ENCODE peak calls at places on chromosomes 13 and 19, in six cellular contexts. E, J, F, Q, V and W are unnamed samples.
A peak's percentile ranks its signal among the peaks of the same experiment; 100 is the strongest.

GRCh38 chr13:26558074-26558805 is 757 bp downstream of the WASF3 start:
- DNase-seq in E (no peak), J (no peak), F (no peak), Q (no peak), V (no peak), W (no peak)

GRCh38 chr13:92739306-92739818 is 487.2 kb upstream of the GPC6 start:
- DNase-seq in E (no peak), J (no peak), F (no peak), Q (no peak), V (no peak), W (no peak)

GRCh38 chr19:45364696-45365095 is 5.7 kb downstream of the ERCC2 start:
- DNase-seq in E (no peak), J (no peak), F (no peak), Q (no peak), V (no peak), W (no peak)

GRCh38 chr19:48444129-48444932 is 1.5 kb upstream of the GRWD1 start:
- DNase-seq in E (no peak), J (no peak), F (no peak), Q (no peak), V (no peak), W (no peak)

GRCh38 chr13:100156786-100157185 is 67.9 kb downstream of the PCCA start:
- DNase-seq in E (no peak), J (no peak), F (no peak), Q (no peak), V (no peak), W (peak; percentile 26)

GRCh38 chr13:41581884-41582547 is 124.7 kb downstream of the RGCC start:
- DNase-seq in E (no peak), J (no peak), F (no peak), Q (no peak), V (no peak), W (no peak)

GRCh38 chr13:93227280-93227905 is 786 bp downstream of the GPC6 start:
- DNase-seq in E (no peak), J (no peak), F (no peak), Q (no peak), V (no peak), W (no peak)

GRCh38 chr13:21338651-21339278 is 120.3 kb downstream of the ZDHHC20 start:
- DNase-seq in E (no peak), J (no peak), F (no peak), Q (no peak), V (no peak), W (no peak)

GRCh38 chr19:30669329-30670010 is 297.3 kb downstream of the ZNF536 start:
- DNase-seq in E (peak; percentile 69), J (peak; percentile 56), F (peak; percentile 45), Q (peak; percentile 37), V (no peak), W (no peak)

GRCh38 chr19:7907122-7907521 is 3.4 kb downstream of the MAP2K7 start:
- DNase-seq in E (no peak), J (no peak), F (no peak), Q (peak; percentile 4), V (no peak), W (no peak)

GRCh38 chr13:40668335-40668734 is 1.9 kb upstream of the FOXO1 start:
- DNase-seq in E (peak; percentile 50), J (peak; percentile 42), F (no peak), Q (peak; percentile 73), V (no peak), W (no peak)

GRCh38 chr13:87777395-87777794 is 106.2 kb downstream of the SLITRK5 start:
- DNase-seq in E (no peak), J (no peak), F (no peak), Q (no peak), V (no peak), W (peak; percentile 3)

GRCh38 chr13:97433727-97434416 is at the start of gene RAP2A:
- DNase-seq in E (peak; percentile 95), J (peak; percentile 91), F (peak; percentile 82), Q (peak; percentile 96), V (peak; percentile 77), W (peak; percentile 27)

GRCh38 chr13:62209539-62209938 is 793.9 kb upstream of the PCDH20 start:
- DNase-seq in E (no peak), J (no peak), F (no peak), Q (peak; percentile 76), V (no peak), W (no peak)

GRCh38 chr19:8663920-8664670 is 33.7 kb downstream of the NFILZ start:
- DNase-seq in E (no peak), J (no peak), F (no peak), Q (peak; percentile 25), V (no peak), W (no peak)

GRCh38 chr19:6218497-6219146 is 61.2 kb downstream of the MLLT1 start:
- DNase-seq in E (peak; percentile 92), J (peak; percentile 88), F (peak; percentile 74), Q (peak; percentile 88), V (peak; percentile 65), W (no peak)
- TF ChIP-seq CTCF in E (peak; percentile 96), J (peak; percentile 94), F (peak; percentile 97), Q (peak; percentile 97), V (peak; percentile 93), W (peak; percentile 89)

DNA sequence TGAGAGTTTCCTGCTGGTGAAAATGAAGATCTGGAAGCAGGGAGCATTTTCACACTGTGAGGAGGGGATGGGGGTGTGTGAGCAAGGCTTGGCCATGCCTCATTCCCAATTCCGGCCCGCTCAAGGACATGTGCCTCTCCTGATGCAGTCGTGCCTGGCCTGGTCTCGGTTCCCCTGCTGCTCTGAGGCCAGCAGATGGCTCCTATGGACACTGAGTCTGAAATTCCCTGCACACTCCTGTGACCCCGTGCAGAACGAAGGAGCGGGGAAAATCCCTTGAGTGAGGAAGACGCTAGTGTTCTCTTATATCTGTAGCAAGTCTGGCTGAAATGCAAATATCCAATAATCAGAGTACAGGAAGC is 363 bp upstream of the ZNF763 start:
- DNase-seq in E (no peak), J (no peak), F (no peak), Q (no peak), V (no peak), W (no peak)
- TF ChIP-seq CTCF in E (no peak), J (no peak), F (no peak), Q (no peak), V (no peak), W (peak; percentile 45)

GRCh38 chr19:29285878-29286277 is 72.9 kb upstream of the UQCRFS1 start:
- DNase-seq in E (no peak), J (no peak), F (no peak), Q (no peak), V (no peak), W (no peak)
- TF ChIP-seq CTCF in E (no peak), J (no peak), F (no peak), Q (peak; percentile 1), V (no peak), W (no peak)

DNA sequence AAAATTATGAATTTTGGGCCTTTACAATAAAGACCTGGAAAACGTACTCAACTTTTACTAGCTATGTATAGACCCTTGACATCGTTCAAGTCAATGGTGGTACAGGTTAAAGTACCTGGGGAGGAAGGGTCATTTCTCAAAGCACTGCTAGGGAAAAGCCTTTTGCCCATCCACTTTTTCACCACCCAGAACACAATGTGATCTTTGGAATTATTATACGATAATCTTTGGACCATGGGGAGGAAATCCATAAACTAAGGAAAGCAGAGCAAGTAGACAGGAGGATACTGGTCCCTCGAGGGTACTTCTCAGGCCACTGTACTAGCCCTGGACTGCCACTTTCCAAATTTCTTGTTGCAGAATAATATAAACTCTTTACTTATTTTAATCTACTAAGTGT is 39.5 kb downstream of the UBL3 start:
- DNase-seq in E (no peak), J (no peak), F (no peak), Q (no peak), V (no peak), W (no peak)
- TF ChIP-seq CTCF in E (no peak), J (no peak), F (no peak), Q (no peak), V (no peak), W (no peak)

DNA sequence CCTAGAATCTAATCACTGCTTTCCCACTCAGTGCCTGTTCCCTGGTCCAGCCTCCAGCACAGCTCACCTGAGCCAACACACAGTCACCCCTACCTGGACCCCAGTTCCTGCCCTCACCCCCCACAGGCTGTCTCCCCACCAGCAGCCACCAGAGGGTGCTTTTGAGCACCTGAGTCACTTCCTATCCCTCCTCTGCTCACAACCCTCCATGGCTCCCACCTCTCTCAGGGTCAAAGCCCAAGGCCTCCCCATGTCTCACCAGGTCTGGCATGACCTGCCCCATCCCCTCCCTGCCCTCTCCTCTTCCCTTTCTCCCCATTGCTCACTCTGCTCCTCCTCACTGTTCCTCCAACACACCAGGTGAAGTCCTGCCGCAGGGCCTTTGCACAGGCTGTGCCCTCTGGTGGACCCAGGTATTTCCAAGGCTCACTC is 7.1 kb upstream of the DPP9 start:
- DNase-seq in E (no peak), J (no peak), F (no peak), Q (peak; percentile 54), V (peak; percentile 44), W (no peak)
- TF ChIP-seq CTCF in E (peak; percentile 35), J (no peak), F (peak; percentile 20), Q (peak; percentile 66), V (peak; percentile 50), W (peak; percentile 64)

GRCh38 chr19:29415507-29415906 is 110.3 kb upstream of the VSTM2B start:
- DNase-seq in E (no peak), J (no peak), F (no peak), Q (no peak), V (no peak), W (no peak)
- TF ChIP-seq CTCF in E (no peak), J (no peak), F (no peak), Q (no peak), V (no peak), W (no peak)